ENCODE peak calls at places on chromosomes 5 and 9, in eight cellular contexts. K is amniotic stem cell; Y is OCI-M1; O is iPS-NIHi11; H is astrocyte of the spinal cord; Z is fibroblast of pulmonary artery; B is ACHN; L is stimulated activated CD4-positive, alpha-beta T cell treated with anti-CD3 and anti-CD28 coated beads, Interleukin-1b, Interleukin-23, amount 100 ng/mL, for 24 hours. V is an unnamed sample.

GRCh38 chr5:6585939-6586646 is 46.8 kb downstream of the NSUN2 start:
- DNase-seq in K (no peak), Y (no peak), O (no peak), H (no peak), Z (no peak), B (no peak), L (no peak), V (no peak)

GRCh38 chr9:82490019-82490499 is 501.5 kb downstream of the SPATA31D1 start:
- DNase-seq in K (no peak), Y (no peak), O (no peak), H (peak), Z (peak), B (no peak), L (no peak), V (peak)

GRCh38 chr5:124744170-124744911 is 2.1 kb downstream of the ZNF608 start:
- DNase-seq in K (no peak), Y (no peak), O (no peak), H (peak), Z (peak), B (peak), L (no peak), V (peak)

GRCh38 chr9:33041459-33042188 is 16.6 kb downstream of the DNAJA1 start:
- DNase-seq in K (no peak), Y (peak), O (no peak), H (no peak), Z (peak), B (no peak), L (no peak), V (no peak)

GRCh38 chr5:137629646-137630045 is 106.2 kb downstream of the KLHL3 start:
- DNase-seq in K (no peak), Y (peak), O (peak), H (peak), Z (peak), B (peak), L (no peak), V (peak)

GRCh38 chr9:133960568-133961129 is 31.5 kb downstream of the VAV2 start:
- DNase-seq in K (no peak), Y (no peak), O (no peak), H (no peak), Z (peak), B (no peak), L (no peak), V (no peak)

GRCh38 chr5:170393235-170393634 is 4.1 kb upstream of the KCNMB1 start:
- DNase-seq in K (no peak), Y (peak), O (no peak), H (no peak), Z (no peak), B (no peak), L (no peak), V (no peak)

GRCh38 chr5:14417792-14418765 is 163.5 kb upstream of the OTULINL start:
- DNase-seq in K (no peak), Y (no peak), O (no peak), H (peak), Z (peak), B (no peak), L (no peak), V (peak)

GRCh38 chr9:126501383-126502331 is 112.1 kb upstream of the LMX1B start:
- DNase-seq in K (no peak), Y (peak), O (no peak), H (no peak), Z (no peak), B (no peak), L (no peak), V (no peak)

GRCh38 chr5:173310861-173311515 is 17.2 kb downstream of the STC2 start:
- DNase-seq in K (no peak), Y (no peak), O (no peak), H (peak), Z (peak), B (no peak), L (no peak), V (no peak)